ENCODE peak calls at places on chromosome 1, in nine cellular contexts. Y is GM23338; S is NB4; M is astrocyte of the spinal cord; Q is nephron progenitor cell; N is ovary; F is CD4-positive, alpha-beta T cell; I is tibial artery; Z is neural crest cell. P is an unnamed sample.

GRCh38 chr1:159937014-159937750 is 8.2 kb downstream of the IGSF9 start:
- DNase-seq in N (no peak), Y (peak; percentile 75), M (no peak), I (no peak), Z (no peak), S (peak; percentile 67), Q (no peak), F (no peak), P (no peak)

GRCh38 chr1:5959087-5959486 is 33.1 kb downstream of the NPHP4 start:
- DNase-seq in Y (no peak), M (no peak), N (no peak), I (no peak), F (no peak), S (no peak), Q (no peak), Z (no peak), P (no peak)

GRCh38 chr1:50610563-50610962 is 187.3 kb upstream of the DMRTA2 start:
- DNase-seq in N (no peak), S (no peak), M (no peak), Y (peak; percentile 51), Q (no peak), F (no peak), Z (no peak), I (no peak), P (no peak)

GRCh38 chr1:225754940-225755635 is 22.5 kb upstream of the SRP9 start:
- DNase-seq in Q (no peak), Y (no peak), I (peak; percentile 42), F (no peak), S (peak; percentile 81), M (peak; percentile 92), N (peak; percentile 43), Z (no peak), P (no peak)

GRCh38 chr1:56966698-56966999 is 834 bp upstream of the C8B start:
- DNase-seq in Z (no peak), S (no peak), M (no peak), N (no peak), Q (no peak), F (no peak), Y (no peak), I (no peak), P (no peak)

GRCh38 chr1:79874289-79874688 is 867.8 kb upstream of the ADGRL4 start:
- DNase-seq in Z (no peak), M (no peak), I (no peak), F (no peak), N (no peak), S (no peak), Q (no peak), Y (no peak), P (no peak)

GRCh38 chr1:7747605-7748004 is 23.5 kb upstream of the VAMP3 start:
- DNase-seq in Q (no peak), M (no peak), Y (no peak), Z (no peak), S (no peak), N (no peak), I (no peak), F (no peak), P (no peak)

GRCh38 chr1:164310166-164310565 is 248.8 kb upstream of the PBX1 start:
- DNase-seq in M (peak; percentile 34), S (no peak), Z (no peak), Y (no peak), N (no peak), I (no peak), F (no peak), Q (no peak), P (no peak)

GRCh38 chr1:32014199-32014936 is 700 bp downstream of the KHDRBS1 start:
- DNase-seq in F (no peak), Q (peak; percentile 64), Y (peak; percentile 52), N (peak; percentile 58), S (peak; percentile 58), Z (peak; percentile 37), I (peak; percentile 78), M (peak; percentile 35), P (peak; percentile 46)

GRCh38 chr1:94125551-94126514 is 4.9 kb upstream of the ABCA4 start:
- DNase-seq in S (no peak), Z (no peak), M (no peak), Y (peak; percentile 54), Q (no peak), I (no peak), F (no peak), N (no peak), P (no peak)

GRCh38 chr1:235873045-235873444 is 6.3 kb upstream of the LYST start:
- DNase-seq in Y (no peak), Z (no peak), N (no peak), M (no peak), I (no peak), Q (no peak), S (no peak), F (no peak), P (no peak)

GRCh38 chr1:155123801-155124200 is 3.9 kb upstream of the EFNA1 start:
- DNase-seq in M (no peak), Q (no peak), I (no peak), F (no peak), Y (no peak), Z (no peak), S (no peak), N (no peak), P (no peak)

GRCh38 chr1:153617677-153618076 is 1.6 kb upstream of the S100A14 start:
- DNase-seq in M (peak; percentile 61), I (peak; percentile 88), F (peak; percentile 62), Z (peak; percentile 49), N (peak; percentile 76), S (peak; percentile 58), Q (peak; percentile 58), Y (peak; percentile 60), P (peak; percentile 69)

GRCh38 chr1:55535724-55536262 is 320.6 kb upstream of the USP24 start:
- DNase-seq in I (no peak), M (no peak), N (no peak), Y (no peak), F (no peak), S (no peak), Z (no peak), Q (no peak), P (no peak)

GRCh38 chr1:209710098-209710497 is 5.5 kb downstream of the HSD11B1 start:
- DNase-seq in S (no peak), Y (no peak), M (no peak), F (no peak), Q (no peak), N (no peak), I (no peak), Z (no peak), P (no peak)

GRCh38 chr1:23100074-23100748 is 68.4 kb downstream of the LUZP1 start:
- DNase-seq in M (peak; percentile 92), I (no peak), N (peak; percentile 43), F (peak; percentile 14), Q (no peak), Z (no peak), S (peak; percentile 95), Y (peak; percentile 60), P (peak; percentile 26)

DNA sequence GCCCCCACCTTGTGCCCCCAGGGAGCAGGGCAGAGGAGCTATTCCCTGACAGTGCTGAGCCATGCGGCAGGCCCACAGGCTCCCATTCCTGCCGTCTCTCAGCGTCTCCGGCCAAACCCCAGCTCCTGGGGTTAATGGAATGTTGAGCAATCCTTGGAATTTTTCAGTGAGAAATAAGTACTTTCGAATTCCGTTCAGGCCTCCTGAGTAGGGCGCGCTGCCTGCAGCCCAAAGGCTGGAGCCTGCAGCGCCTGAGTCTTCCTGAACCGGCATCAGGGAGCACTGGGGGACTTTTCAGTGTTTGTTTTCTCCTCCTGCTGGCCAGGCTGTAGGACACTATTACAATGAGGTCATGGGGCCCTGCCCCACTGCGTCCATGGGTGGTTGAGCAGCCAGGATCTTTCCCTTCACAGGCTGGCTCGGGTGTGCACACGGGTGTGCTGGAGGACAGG is 33.3 kb upstream of the CSF1 start:
- DNase-seq in M (peak; percentile 92), S (no peak), F (no peak), Q (peak; percentile 67), Z (no peak), I (peak; percentile 88), Y (peak; percentile 91), N (peak; percentile 77), P (peak; percentile 30)
- TF ChIP-seq CTCF in M (peak; percentile 34), S (no peak), F (no peak), Q (no peak), Z (peak; percentile 36), I (peak; percentile 20), Y (no peak), N (no peak), P (no peak)

GRCh38 chr1:42923367-42924248 is 35.1 kb downstream of the SLC2A1 start:
- DNase-seq in I (no peak), N (no peak), F (no peak), Y (no peak), M (no peak), Z (no peak), Q (peak; percentile 21), S (no peak), P (no peak)

GRCh38 chr1:42922687-42923366 is 35.8 kb downstream of the SLC2A1 start:
- DNase-seq in Q (peak; percentile 38), F (peak; percentile 30), I (peak; percentile 71), N (no peak), S (peak; percentile 80), Z (peak; percentile 44), M (peak; percentile 73), Y (peak; percentile 94), P (peak; percentile 56)

GRCh38 chr1:42926235-42926869 is 32.3 kb downstream of the SLC2A1 start:
- DNase-seq in F (no peak), Y (no peak), N (no peak), Z (no peak), M (no peak), I (no peak), Q (no peak), S (no peak), P (no peak)

GRCh38 chr1:42925132-42925769 is 33.4 kb downstream of the SLC2A1 start:
- DNase-seq in Y (no peak), N (no peak), I (no peak), Z (no peak), S (no peak), Q (no peak), M (no peak), F (no peak), P (no peak)

GRCh38 chr1:42924249-42925131 is 34.2 kb downstream of the SLC2A1 start:
- DNase-seq in Z (peak; percentile 95), I (peak; percentile 98), Y (peak; percentile 98), S (peak; percentile 87), N (peak; percentile 95), Q (peak; percentile 96), F (peak; percentile 86), M (peak; percentile 89), P (peak; percentile 91)
- TF ChIP-seq CTCF in Z (peak; percentile 46), I (no peak), Y (no peak), S (no peak), N (no peak), Q (no peak), F (no peak), M (peak; percentile 9), P (peak; percentile 55)

DNA sequence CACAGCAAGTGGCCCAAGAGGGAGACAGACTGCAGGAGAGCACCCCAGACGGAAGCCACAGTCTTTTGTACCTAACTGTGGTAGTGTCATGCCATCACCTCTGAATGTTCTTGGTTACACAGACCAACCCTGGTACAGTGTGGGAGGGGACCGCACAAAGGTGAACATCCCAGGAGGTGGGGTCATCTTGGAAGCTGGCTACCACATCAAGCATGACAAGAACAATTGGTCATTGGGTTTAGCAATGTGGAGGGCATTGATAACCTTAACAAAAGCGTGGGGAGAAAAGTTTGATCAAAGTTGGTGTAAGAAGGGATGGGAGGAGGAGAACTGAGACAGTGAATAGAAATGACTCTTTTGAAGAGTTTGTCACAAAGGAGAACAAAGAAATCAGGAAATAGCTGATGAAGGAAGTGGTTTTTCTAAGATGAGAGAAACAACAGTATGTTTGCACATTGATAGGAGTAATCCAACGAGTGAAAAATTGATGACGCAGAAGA is 87.1 kb upstream of the CACNA1E start:
- DNase-seq in Q (no peak), F (peak; percentile 52), S (no peak), M (no peak), N (no peak), I (no peak), Z (no peak), Y (no peak), P (no peak)
- TF ChIP-seq CTCF in Q (no peak), F (no peak), S (no peak), M (no peak), N (no peak), I (no peak), Z (no peak), Y (no peak), P (no peak)

GRCh38 chr1:239587066-239587465 is 200.7 kb downstream of the CHRM3 start:
- DNase-seq in Q (no peak), S (peak; percentile 12), M (no peak), N (no peak), F (peak; percentile 11), Y (peak; percentile 11), Z (no peak), I (no peak), P (no peak)
- TF ChIP-seq CTCF in Q (no peak), S (no peak), M (no peak), N (no peak), F (no peak), Y (no peak), Z (no peak), I (no peak), P (no peak)

P was measured in endothelial cell.